ENCODE peak calls at places on chromosomes 12 and 14, in eight cellular contexts. W is OCI-LY7; J is CD8-positive, alpha-beta T cell; Y is aorta; X is HCT116; Q is GM23248; E is fibroblast of lung; Z is IMR-90. G is an unnamed sample. For H3K9me3, the result is how much of the 10 kb centered on the place peaks cover.

GRCh38 chr14:38197001-38197760 is 10.5 kb upstream of the SSTR1 start:
- DNase-seq in J (no peak), X (no peak), Z (peak), Y (no peak), W (peak), E (peak), Q (peak), G (no peak)

GRCh38 chr12:66072566-66072965 is 58.0 kb downstream of the LLPH start:
- DNase-seq in W (no peak), Z (no peak), Y (no peak), E (no peak), X (no peak), Q (no peak), J (no peak), G (no peak)

GRCh38 chr12:132429122-132429931 is 60.6 kb upstream of the FBRSL1 start:
- DNase-seq in Z (no peak), Q (no peak), E (no peak), X (no peak), W (no peak), Y (no peak), J (no peak), G (no peak)

GRCh38 chr14:70901218-70901772 is 6.0 kb upstream of the PCNX1 start:
- DNase-seq in Q (peak), E (peak), W (no peak), X (no peak), Y (no peak), Z (peak), J (no peak), G (no peak)

GRCh38 chr14:57071639-57072038 is 197.1 kb downstream of the EXOC5 start:
- DNase-seq in Q (no peak), W (no peak), E (no peak), Z (no peak), Y (no peak), J (no peak), X (no peak), G (peak)

GRCh38 chr14:95064256-95064655 is 93.1 kb downstream of the DICER1 start:
- DNase-seq in X (no peak), J (no peak), E (no peak), W (no peak), Z (no peak), Q (no peak), Y (no peak), G (no peak)

GRCh38 chr14:35861204-35861868 is 35.2 kb downstream of the BRMS1L start:
- DNase-seq in J (no peak), Y (no peak), Z (no peak), X (no peak), W (peak), Q (no peak), E (no peak), G (no peak)

GRCh38 chr14:81594012-81594411 is 60.4 kb upstream of the SEL1L start:
- DNase-seq in X (no peak), Z (no peak), W (no peak), Y (peak), Q (no peak), J (no peak), E (no peak), G (no peak)

GRCh38 chr14:55107766-55108554 is 21.1 kb upstream of the LGALS3 start:
- DNase-seq in J (no peak), Y (peak), X (peak), Q (peak), E (peak), W (no peak), Z (peak), G (peak)

GRCh38 chr14:91835920-91836843 is 31.2 kb downstream of the TC2N start:
- DNase-seq in X (peak), E (no peak), Y (peak), W (peak), Z (no peak), Q (peak), J (peak), G (peak)

GRCh38 chr12:27975222-27976136 is 2.9 kb upstream of the PTHLH start:
- DNase-seq in Q (peak), W (no peak), J (no peak), Y (peak), X (no peak), E (peak), Z (peak), G (peak)

GRCh38 chr12:103840881-103841689 is at the start of gene NT5DC3:
- DNase-seq in Y (peak), W (peak), Z (peak), E (peak), J (peak), X (peak), Q (peak), G (peak)

GRCh38 chr12:103839893-103840292 is 1.1 kb downstream of the NT5DC3 start:
- DNase-seq in Q (no peak), W (no peak), J (no peak), Y (no peak), Z (no peak), E (no peak), X (no peak), G (no peak)

GRCh38 chr12:103838254-103838914 is 2.6 kb downstream of the NT5DC3 start:
- DNase-seq in Z (no peak), W (no peak), J (no peak), Q (no peak), E (no peak), X (no peak), Y (no peak), G (no peak)

GRCh38 chr12:103840399-103840880 is 594 bp downstream of the NT5DC3 start:
- DNase-seq in W (peak), J (no peak), E (peak), Q (peak), Z (peak), Y (peak), X (no peak), G (no peak)

GRCh38 chr12:103839103-103839502 is 1.9 kb downstream of the NT5DC3 start:
- DNase-seq in Y (no peak), W (no peak), E (no peak), J (no peak), Z (no peak), X (no peak), Q (no peak), G (no peak)
- H3K4me3 ChIP-seq in Y (peak), W (no peak), E (no peak), J (no peak), Z (no peak), X (no peak), Q (no peak), G (no peak)

DNA sequence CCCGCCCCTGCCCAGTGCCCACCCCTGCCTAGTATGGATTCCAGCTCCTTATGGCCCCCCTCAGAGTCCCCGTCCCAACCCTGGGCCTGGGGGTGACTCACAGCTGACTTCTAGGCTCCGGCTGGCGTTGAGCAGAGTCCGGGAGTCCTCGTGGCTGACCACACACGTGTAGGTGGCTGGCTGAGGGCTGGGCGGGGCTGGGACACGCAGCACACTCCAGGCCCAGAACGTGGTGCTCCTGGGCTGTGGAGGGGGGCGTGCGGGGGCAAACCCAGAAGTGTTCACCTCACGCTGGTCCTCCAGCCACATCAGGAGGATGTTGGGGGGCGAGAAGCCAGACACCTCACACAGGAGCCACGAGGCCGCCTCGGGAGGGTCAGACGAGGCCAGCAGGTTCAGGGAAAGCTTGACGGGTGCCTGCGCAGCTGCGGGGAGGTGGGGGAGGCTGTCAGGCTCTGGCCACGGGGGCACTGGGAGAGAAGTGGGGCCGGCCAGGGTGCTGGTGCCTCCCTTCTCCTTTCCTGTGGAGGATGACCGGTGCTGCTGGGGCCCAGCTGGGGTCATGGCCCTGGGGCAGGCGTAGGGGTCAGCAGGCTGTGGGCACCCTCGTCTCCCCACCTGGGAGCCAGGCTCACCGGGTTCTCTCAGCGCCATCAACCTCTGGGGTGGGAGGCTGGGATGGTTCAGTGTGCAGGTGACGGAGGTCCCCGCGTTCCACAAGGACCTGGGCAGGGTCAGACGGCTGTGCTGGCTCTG is 314.1 kb downstream of the TMEM121 start:
- DNase-seq in J (no peak), E (no peak), Y (no peak), Q (no peak), Z (no peak), W (peak), X (no peak), G (no peak)
- H3K9me3 ChIP-seq in J (under half), E (under half), Y (under half), Q (under half), Z (half or more), W (under half), X (under half), G (under half)

GRCh38 chr12:128190052-128190451 is 76.9 kb upstream of the TMEM132C start:
- DNase-seq in Y (no peak), Z (no peak), J (no peak), E (no peak), X (no peak), Q (no peak), W (no peak), G (no peak)
- H3K4me3 ChIP-seq in Y (no peak), Z (no peak), J (no peak), E (no peak), X (no peak), Q (no peak), W (no peak), G (no peak)

GRCh38 chr14:48665077-48665784 is 920.9 kb downstream of the RPS29 start:
- DNase-seq in Q (no peak), Y (no peak), W (no peak), X (no peak), E (peak), Z (peak), J (no peak), G (no peak)

GRCh38 chr14:48672506-48672905 is 913.7 kb downstream of the RPS29 start:
- DNase-seq in Q (no peak), X (no peak), W (no peak), Z (no peak), J (no peak), E (no peak), Y (no peak), G (no peak)

DNA sequence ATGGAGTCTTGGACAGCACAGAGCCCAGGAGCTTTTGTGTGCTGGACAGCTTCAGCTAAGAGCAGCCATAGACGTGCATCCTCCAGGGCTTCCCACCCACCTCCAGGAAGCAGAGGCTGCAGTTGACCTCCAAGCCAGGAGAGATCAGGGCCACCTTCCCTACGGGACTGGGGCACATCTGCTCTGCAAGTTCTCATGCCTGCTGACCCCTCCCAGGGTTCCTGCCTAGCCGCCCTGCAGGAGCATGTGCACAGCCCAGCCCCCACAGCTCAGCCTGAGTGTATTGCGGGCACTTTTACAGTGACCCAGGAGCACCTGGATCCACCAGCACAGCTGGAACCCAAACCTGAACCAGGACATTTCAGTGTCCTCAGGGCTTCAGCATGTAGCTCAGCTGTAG is 915.2 kb downstream of the RPS29 start:
- DNase-seq in Q (no peak), Y (peak), X (no peak), Z (no peak), E (no peak), J (no peak), W (no peak), G (no peak)
- H3K9me3 ChIP-seq in Q (under half), Y (under half), X (under half), Z (under half), E (under half), J (under half), W (under half), G (under half)

GRCh38 chr12:98355322-98355721 is 160.1 kb upstream of the TMPO start:
- DNase-seq in J (no peak), Z (peak), W (no peak), E (peak), Q (peak), Y (no peak), X (no peak), G (no peak)

GRCh38 chr12:98354520-98354919 is 160.9 kb upstream of the TMPO start:
- DNase-seq in W (no peak), X (no peak), Z (no peak), E (peak), Q (no peak), Y (no peak), J (no peak), G (no peak)

GRCh38 chr12:98352218-98352811 is 163.1 kb upstream of the TMPO start:
- DNase-seq in J (no peak), Q (peak), Z (peak), W (no peak), E (peak), Y (no peak), X (peak), G (no peak)

GRCh38 chr12:98351089-98351488 is 164.3 kb upstream of the TMPO start:
- DNase-seq in W (no peak), Y (no peak), E (peak), Z (no peak), J (no peak), X (no peak), Q (no peak), G (no peak)

DNA sequence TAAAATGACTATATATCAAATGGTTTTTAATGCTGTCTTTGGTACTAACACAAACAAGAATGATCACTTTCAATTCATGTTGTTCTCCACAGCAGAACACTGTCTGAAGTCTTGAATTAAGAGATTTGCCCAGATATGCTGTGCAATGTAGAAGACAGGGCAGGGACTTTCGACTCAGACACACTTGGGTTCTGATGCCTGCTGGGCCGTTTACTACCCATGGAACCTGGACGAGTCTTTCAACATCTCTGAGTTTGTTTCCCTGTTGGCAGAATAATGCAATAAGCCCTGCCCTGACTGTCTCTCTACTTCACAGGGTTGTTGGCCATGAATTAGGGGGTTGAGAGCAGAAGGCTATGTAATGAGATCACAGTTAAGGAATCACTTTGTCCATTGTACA is 162.6 kb upstream of the TMPO start:
- DNase-seq in E (peak), Y (no peak), Z (no peak), Q (peak), W (no peak), J (no peak), X (no peak), G (no peak)
- H3K4me3 ChIP-seq in E (no peak), Y (no peak), Z (no peak), Q (peak), W (no peak), J (no peak), X (no peak), G (no peak)

DNA sequence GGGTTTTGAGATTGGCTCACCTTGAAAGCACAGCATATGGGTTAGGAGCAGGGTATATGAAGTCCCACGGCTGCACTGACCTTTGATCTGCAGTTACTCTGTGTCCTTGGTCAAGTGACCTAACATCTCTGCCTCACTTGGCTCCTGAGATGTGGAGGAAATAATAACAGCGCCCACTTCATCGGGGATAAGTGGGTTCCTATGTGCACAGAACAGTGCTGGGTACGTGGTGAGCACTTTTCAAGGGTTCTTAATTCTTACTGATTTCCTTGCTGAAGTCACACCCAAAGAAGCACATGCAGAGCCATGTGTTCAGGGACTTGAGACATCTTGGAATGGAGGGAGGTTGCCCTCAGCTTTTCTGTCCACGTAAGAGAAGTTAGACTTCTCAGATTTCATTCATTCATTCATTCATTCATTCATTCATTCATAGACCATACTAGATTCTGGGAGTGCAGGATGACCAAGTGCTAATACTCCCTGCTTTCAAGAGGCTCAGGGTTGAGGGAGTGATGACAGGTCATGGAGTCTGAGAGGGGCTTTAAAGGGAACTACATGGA is 39.4 kb downstream of the ADGRD1 start:
- DNase-seq in Y (no peak), X (no peak), Z (no peak), Q (no peak), E (no peak), W (no peak), J (no peak), G (no peak)
- H3K9me3 ChIP-seq in Y (under half), X (under half), Z (under half), Q (under half), E (under half), W (under half), J (under half), G (under half)

GRCh38 chr12:3885179-3886094 is 12.2 kb upstream of the PARP11 start:
- DNase-seq in Q (peak), Z (peak), W (peak), E (peak), X (peak), Y (no peak), J (no peak), G (peak)
- H3K4me3 ChIP-seq in Q (peak), Z (peak), W (no peak), E (peak), X (no peak), Y (peak), J (no peak), G (no peak)

GRCh38 chr12:111349101-111349747 is 19.7 kb downstream of the PHETA1 start:
- DNase-seq in Z (no peak), Y (no peak), J (no peak), E (no peak), Q (no peak), W (no peak), X (no peak), G (no peak)

GRCh38 chr12:111344254-111344875 is 24.5 kb downstream of the PHETA1 start:
- DNase-seq in E (no peak), X (no peak), W (no peak), Z (no peak), Q (no peak), J (no peak), Y (no peak), G (no peak)

GRCh38 chr12:111349748-111350520 is 19.0 kb downstream of the PHETA1 start:
- DNase-seq in Z (no peak), W (no peak), Y (no peak), Q (no peak), J (no peak), X (no peak), E (no peak), G (no peak)

GRCh38 chr12:111351026-111351425 is 17.9 kb downstream of the PHETA1 start:
- DNase-seq in Z (no peak), W (no peak), J (no peak), Y (no peak), Q (no peak), X (no peak), E (no peak), G (no peak)

GRCh38 chr12:111347891-111348644 is 20.8 kb downstream of the PHETA1 start:
- DNase-seq in X (no peak), W (no peak), Q (no peak), E (no peak), Z (no peak), J (no peak), Y (no peak), G (no peak)
- H3K9me3 ChIP-seq in X (under half), W (under half), Q (under half), E (under half), Z (under half), J (under half), Y (under half), G (under half)